ENCODE peak calls at places on chromosome 12, in four cellular contexts. One of them, this sample, is unnamed. For H3K4me1, the result is how much of the 10 kb centered on the place peaks cover.

GRCh38 chr12:12985817-12986408 is 14.2 kb downstream of the HEBP1 start:
- DNase-seq in neuronal stem cell: no peak
- DNase-seq in mucosa of descending colon: no peak
- DNase-seq in fibroblast of lung: peak
- DNase-seq in this sample: peak

GRCh38 chr12:88219861-88220260 is 77.8 kb downstream of the TMTC3 start:
- DNase-seq in neuronal stem cell: no peak
- DNase-seq in mucosa of descending colon: no peak
- DNase-seq in fibroblast of lung: no peak
- DNase-seq in this sample: no peak

GRCh38 chr12:95648990-95649791 is 97.9 kb upstream of the USP44 start:
- DNase-seq in neuronal stem cell: no peak
- DNase-seq in mucosa of descending colon: no peak
- DNase-seq in fibroblast of lung: peak
- DNase-seq in this sample: peak

GRCh38 chr12:119938049-119938667 is 50.9 kb upstream of the BICDL1 start:
- DNase-seq in neuronal stem cell: peak
- DNase-seq in mucosa of descending colon: no peak
- DNase-seq in fibroblast of lung: peak
- DNase-seq in this sample: peak

GRCh38 chr12:123075591-123076171 is 75.2 kb downstream of the PITPNM2 start:
- DNase-seq in neuronal stem cell: peak
- DNase-seq in mucosa of descending colon: peak
- DNase-seq in fibroblast of lung: peak
- DNase-seq in this sample: peak

GRCh38 chr12:120917748-120918147 is 13.6 kb upstream of the SPPL3 start:
- DNase-seq in neuronal stem cell: no peak
- DNase-seq in mucosa of descending colon: no peak
- DNase-seq in fibroblast of lung: no peak
- DNase-seq in this sample: no peak

GRCh38 chr12:118058881-118059644 is 1.9 kb downstream of the WSB2 start:
- DNase-seq in neuronal stem cell: no peak
- DNase-seq in mucosa of descending colon: no peak
- DNase-seq in fibroblast of lung: peak
- DNase-seq in this sample: no peak

GRCh38 chr12:20448781-20449180 is 80.4 kb downstream of the PDE3A start:
- DNase-seq in neuronal stem cell: no peak
- DNase-seq in mucosa of descending colon: no peak
- DNase-seq in fibroblast of lung: no peak
- DNase-seq in this sample: no peak

GRCh38 chr12:80763874-80764273 is 47.2 kb downstream of the MYF5 start:
- DNase-seq in neuronal stem cell: peak
- DNase-seq in mucosa of descending colon: no peak
- DNase-seq in fibroblast of lung: peak
- DNase-seq in this sample: peak

GRCh38 chr12:91023326-91024004 is 18.7 kb upstream of the EPYC start:
- DNase-seq in neuronal stem cell: no peak
- DNase-seq in mucosa of descending colon: no peak
- DNase-seq in fibroblast of lung: peak
- DNase-seq in this sample: no peak

GRCh38 chr12:110503432-110503831 is 1.3 kb downstream of the RAD9B start:
- DNase-seq in neuronal stem cell: no peak
- DNase-seq in mucosa of descending colon: no peak
- DNase-seq in fibroblast of lung: no peak
- DNase-seq in this sample: no peak

GRCh38 chr12:94095618-94096017 is 52.8 kb upstream of the PLXNC1 start:
- DNase-seq in neuronal stem cell: no peak
- DNase-seq in mucosa of descending colon: no peak
- DNase-seq in fibroblast of lung: peak
- DNase-seq in this sample: no peak

GRCh38 chr12:4506870-4507269 is 31.8 kb upstream of the RAD51AP1 start:
- DNase-seq in neuronal stem cell: no peak
- DNase-seq in mucosa of descending colon: no peak
- DNase-seq in fibroblast of lung: peak
- DNase-seq in this sample: peak

GRCh38 chr12:106871477-106871876 is 84.2 kb upstream of the TMEM263 start:
- DNase-seq in neuronal stem cell: no peak
- DNase-seq in mucosa of descending colon: no peak
- DNase-seq in fibroblast of lung: peak
- DNase-seq in this sample: no peak

GRCh38 chr12:131699434-131699833 is 11.5 kb upstream of the SFSWAP start:
- DNase-seq in neuronal stem cell: no peak
- DNase-seq in mucosa of descending colon: no peak
- DNase-seq in fibroblast of lung: no peak
- DNase-seq in this sample: no peak

GRCh38 chr12:109753054-109753401 is 39.4 kb downstream of the FAM222A start:
- DNase-seq in neuronal stem cell: no peak
- DNase-seq in mucosa of descending colon: no peak
- DNase-seq in fibroblast of lung: no peak
- DNase-seq in this sample: no peak

GRCh38 chr12:15829255-15829654 is 40.1 kb upstream of the EPS8 start:
- DNase-seq in neuronal stem cell: no peak
- DNase-seq in mucosa of descending colon: no peak
- DNase-seq in fibroblast of lung: no peak
- DNase-seq in this sample: no peak

GRCh38 chr12:124673881-124674617 is 106.6 kb upstream of the NCOR2 start:
- DNase-seq in neuronal stem cell: no peak
- DNase-seq in mucosa of descending colon: no peak
- DNase-seq in fibroblast of lung: peak
- DNase-seq in this sample: no peak

GRCh38 chr12:92146865-92147264 is 1.2 kb upstream of the BTG1 start:
- DNase-seq in neuronal stem cell: no peak
- DNase-seq in mucosa of descending colon: no peak
- DNase-seq in fibroblast of lung: no peak
- DNase-seq in this sample: no peak

GRCh38 chr12:25864287-25864686 is 94.2 kb upstream of the RASSF8 start:
- DNase-seq in neuronal stem cell: no peak
- DNase-seq in mucosa of descending colon: no peak
- DNase-seq in fibroblast of lung: peak
- DNase-seq in this sample: no peak

GRCh38 chr12:99852666-99853065 is 132.1 kb downstream of the ANKS1B start:
- DNase-seq in neuronal stem cell: no peak
- DNase-seq in mucosa of descending colon: no peak
- DNase-seq in fibroblast of lung: no peak
- DNase-seq in this sample: no peak

GRCh38 chr12:99523853-99524252 is 123.7 kb upstream of the GARIN6 start:
- DNase-seq in neuronal stem cell: no peak
- DNase-seq in mucosa of descending colon: no peak
- DNase-seq in fibroblast of lung: no peak
- DNase-seq in this sample: no peak

GRCh38 chr12:109944561-109944960 is 44.5 kb downstream of the TCHP start:
- DNase-seq in neuronal stem cell: no peak
- DNase-seq in mucosa of descending colon: no peak
- DNase-seq in fibroblast of lung: no peak
- DNase-seq in this sample: no peak

GRCh38 chr12:15632708-15633107 is 156.5 kb downstream of the EPS8 start:
- DNase-seq in neuronal stem cell: no peak
- DNase-seq in mucosa of descending colon: no peak
- DNase-seq in fibroblast of lung: peak
- DNase-seq in this sample: no peak

GRCh38 chr12:69985656-69986055 is 160.6 kb downstream of the MYRFL start:
- DNase-seq in neuronal stem cell: no peak
- DNase-seq in mucosa of descending colon: no peak
- DNase-seq in fibroblast of lung: no peak
- DNase-seq in this sample: peak

GRCh38 chr12:120720972-120721801 is 4.4 kb upstream of the ACADS start:
- DNase-seq in neuronal stem cell: no peak
- DNase-seq in mucosa of descending colon: no peak
- DNase-seq in fibroblast of lung: no peak
- DNase-seq in this sample: no peak

GRCh38 chr12:89856431-89856830 is 147.8 kb upstream of the ATP2B1 start:
- DNase-seq in neuronal stem cell: no peak
- DNase-seq in mucosa of descending colon: no peak
- DNase-seq in fibroblast of lung: peak
- DNase-seq in this sample: no peak

GRCh38 chr12:54294152-54294913 is 6.5 kb downstream of the NFE2 start:
- DNase-seq in neuronal stem cell: peak
- DNase-seq in mucosa of descending colon: peak
- DNase-seq in fibroblast of lung: no peak
- DNase-seq in this sample: peak

GRCh38 chr12:92502417-92503028 is 200.3 kb upstream of the PLEKHG7 start:
- DNase-seq in neuronal stem cell: no peak
- DNase-seq in mucosa of descending colon: no peak
- DNase-seq in fibroblast of lung: no peak
- DNase-seq in this sample: no peak

GRCh38 chr12:83121886-83122622 is 435.3 kb downstream of the TMTC2 start:
- DNase-seq in neuronal stem cell: no peak
- DNase-seq in mucosa of descending colon: no peak
- DNase-seq in fibroblast of lung: no peak
- DNase-seq in this sample: no peak

GRCh38 chr12:132218519-132218860 is 74.2 kb downstream of the NOC4L start:
- DNase-seq in neuronal stem cell: no peak
- DNase-seq in mucosa of descending colon: no peak
- DNase-seq in fibroblast of lung: no peak
- DNase-seq in this sample: no peak

GRCh38 chr12:114440450-114441383 is 34.8 kb upstream of the TBX5 start:
- DNase-seq in neuronal stem cell: no peak
- DNase-seq in mucosa of descending colon: no peak
- DNase-seq in fibroblast of lung: no peak
- DNase-seq in this sample: no peak

GRCh38 chr12:117408161-117408791 is 46.9 kb upstream of the NOS1 start:
- DNase-seq in neuronal stem cell: no peak
- DNase-seq in mucosa of descending colon: no peak
- DNase-seq in fibroblast of lung: peak
- DNase-seq in this sample: peak

GRCh38 chr12:124162151-124163110 is 132.5 kb upstream of the RFLNA start:
- DNase-seq in neuronal stem cell: no peak
- DNase-seq in mucosa of descending colon: peak
- DNase-seq in fibroblast of lung: no peak
- DNase-seq in this sample: peak

GRCh38 chr12:78562358-78563205 is 302.0 kb upstream of the SYT1 start:
- DNase-seq in neuronal stem cell: no peak
- DNase-seq in mucosa of descending colon: no peak
- DNase-seq in fibroblast of lung: no peak
- DNase-seq in this sample: no peak

GRCh38 chr12:19971396-19971802 is 396.9 kb upstream of the PDE3A start:
- DNase-seq in neuronal stem cell: peak
- DNase-seq in mucosa of descending colon: no peak
- DNase-seq in fibroblast of lung: peak
- DNase-seq in this sample: peak

DNA sequence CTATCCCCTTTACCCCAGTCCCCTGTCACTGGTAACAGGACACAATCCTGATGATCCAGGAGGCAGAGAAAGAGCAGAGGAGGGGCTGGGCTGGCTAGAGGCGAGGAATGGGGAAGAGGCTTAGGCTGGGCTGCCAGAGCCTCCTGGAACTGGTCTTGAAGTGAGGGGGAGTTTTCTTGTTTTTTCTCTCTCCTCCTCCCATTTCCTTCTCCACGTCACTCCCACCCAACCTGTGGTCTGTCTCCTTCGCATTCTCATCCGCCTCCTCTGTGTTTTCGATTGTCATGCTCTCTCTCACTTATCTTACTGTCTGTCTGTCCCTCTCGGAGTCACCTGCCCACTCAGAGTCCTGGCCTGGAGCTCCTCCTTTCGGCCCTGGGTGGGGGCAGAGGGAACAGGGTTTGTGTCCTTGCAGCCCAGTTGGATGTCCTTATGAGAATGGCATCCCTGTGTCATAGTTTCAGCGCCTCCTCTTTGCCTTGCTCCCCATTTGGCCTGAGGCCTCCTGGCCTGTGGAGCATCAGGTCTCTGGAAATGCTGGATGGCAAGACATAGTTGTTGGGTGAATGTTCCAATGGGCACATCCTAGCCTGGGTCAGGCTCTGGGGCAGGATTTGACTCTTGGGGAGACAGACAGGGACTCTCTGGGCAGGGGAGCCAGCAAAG is 3.4 kb upstream of the KRT80 start:
- DNase-seq in neuronal stem cell: no peak
- DNase-seq in mucosa of descending colon: no peak
- DNase-seq in fibroblast of lung: peak
- DNase-seq in this sample: no peak
- H3K4me1 ChIP-seq in neuronal stem cell: under half
- H3K4me1 ChIP-seq in mucosa of descending colon: under half
- H3K4me1 ChIP-seq in fibroblast of lung: under half
- H3K4me1 ChIP-seq in this sample: under half

GRCh38 chr12:2138871-2139308 is 86.1 kb downstream of the CACNA1C start:
- DNase-seq in neuronal stem cell: no peak
- DNase-seq in mucosa of descending colon: no peak
- DNase-seq in fibroblast of lung: no peak
- DNase-seq in this sample: peak

GRCh38 chr12:2138294-2138693 is 85.5 kb downstream of the CACNA1C start:
- DNase-seq in neuronal stem cell: no peak
- DNase-seq in mucosa of descending colon: peak
- DNase-seq in fibroblast of lung: no peak
- DNase-seq in this sample: no peak

GRCh38 chr12:2136901-2137300 is 84.1 kb downstream of the CACNA1C start:
- DNase-seq in neuronal stem cell: no peak
- DNase-seq in mucosa of descending colon: no peak
- DNase-seq in fibroblast of lung: no peak
- DNase-seq in this sample: no peak

GRCh38 chr12:2139651-2140050 is 86.9 kb downstream of the CACNA1C start:
- DNase-seq in neuronal stem cell: no peak
- DNase-seq in mucosa of descending colon: no peak
- DNase-seq in fibroblast of lung: no peak
- DNase-seq in this sample: no peak

GRCh38 chr12:2137707-2138106 is 84.9 kb downstream of the CACNA1C start:
- DNase-seq in neuronal stem cell: no peak
- DNase-seq in mucosa of descending colon: no peak
- DNase-seq in fibroblast of lung: no peak
- DNase-seq in this sample: peak
- H3K4me1 ChIP-seq in neuronal stem cell: under half
- H3K4me1 ChIP-seq in mucosa of descending colon: under half
- H3K4me1 ChIP-seq in fibroblast of lung: under half
- H3K4me1 ChIP-seq in this sample: under half

GRCh38 chr12:108721824-108722223 is 9.5 kb downstream of the CORO1C start:
- DNase-seq in neuronal stem cell: no peak
- DNase-seq in mucosa of descending colon: no peak
- DNase-seq in fibroblast of lung: no peak
- DNase-seq in this sample: no peak

GRCh38 chr12:108724054-108724889 is 7.0 kb downstream of the CORO1C start:
- DNase-seq in neuronal stem cell: no peak
- DNase-seq in mucosa of descending colon: no peak
- DNase-seq in fibroblast of lung: peak
- DNase-seq in this sample: peak

GRCh38 chr12:108722992-108723766 is 8.1 kb downstream of the CORO1C start:
- DNase-seq in neuronal stem cell: no peak
- DNase-seq in mucosa of descending colon: no peak
- DNase-seq in fibroblast of lung: peak
- DNase-seq in this sample: no peak

GRCh38 chr12:108722463-108722862 is 8.9 kb downstream of the CORO1C start:
- DNase-seq in neuronal stem cell: no peak
- DNase-seq in mucosa of descending colon: no peak
- DNase-seq in fibroblast of lung: peak
- DNase-seq in this sample: no peak

GRCh38 chr12:108720757-108721514 is 10.4 kb downstream of the CORO1C start:
- DNase-seq in neuronal stem cell: no peak
- DNase-seq in mucosa of descending colon: no peak
- DNase-seq in fibroblast of lung: peak
- DNase-seq in this sample: no peak
- H3K4me1 ChIP-seq in neuronal stem cell: under half
- H3K4me1 ChIP-seq in mucosa of descending colon: under half
- H3K4me1 ChIP-seq in fibroblast of lung: under half
- H3K4me1 ChIP-seq in this sample: under half

DNA sequence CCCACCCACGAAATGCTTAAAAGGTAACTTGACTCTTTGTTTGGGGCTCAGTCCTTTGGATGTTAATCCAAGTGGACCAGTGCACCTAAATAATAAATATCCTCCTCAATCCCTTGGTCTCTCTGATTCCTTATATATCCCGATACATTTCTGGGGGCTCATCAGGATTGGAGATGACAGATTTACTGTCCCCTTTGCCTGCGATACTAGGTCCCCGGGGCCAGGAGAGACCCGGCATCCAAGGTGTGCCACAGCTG is 26.2 kb downstream of the KLRK1 start:
- DNase-seq in neuronal stem cell: no peak
- DNase-seq in mucosa of descending colon: no peak
- DNase-seq in fibroblast of lung: no peak
- DNase-seq in this sample: no peak
- H3K4me1 ChIP-seq in neuronal stem cell: under half
- H3K4me1 ChIP-seq in mucosa of descending colon: under half
- H3K4me1 ChIP-seq in fibroblast of lung: under half
- H3K4me1 ChIP-seq in this sample: under half

This sample was measured in small intestine.